ENCODE peak calls at places on chromosome 2, in ten cellular contexts. Y, T, P, S, K, R, L, O, C and H are unnamed samples.

GRCh38 chr2:46460241-46460921 is 19.0 kb upstream of the TMEM247 start:
- DNase-seq in Y (no peak), T (no peak), P (peak), S (no peak), K (no peak), R (no peak), L (peak), O (peak), C (no peak), H (peak)

GRCh38 chr2:190216829-190217228 is 102.8 kb downstream of the HIBCH start:
- DNase-seq in Y (peak), T (peak), P (peak), S (no peak), K (no peak), R (no peak), L (peak), O (peak), C (no peak), H (peak)

GRCh38 chr2:221465776-221466175 is 106.3 kb downstream of the EPHA4 start:
- DNase-seq in Y (no peak), T (no peak), P (no peak), S (no peak), K (no peak), R (no peak), L (no peak), O (no peak), C (no peak), H (peak)

GRCh38 chr2:241122376-241123002 is 20.4 kb upstream of the MTERF4 start:
- DNase-seq in Y (no peak), T (no peak), P (no peak), S (no peak), K (no peak), R (no peak), L (no peak), O (no peak), C (no peak), H (no peak)

GRCh38 chr2:239460780-239461179 is 60.0 kb upstream of the HDAC4 start:
- DNase-seq in Y (no peak), T (no peak), P (peak), S (no peak), K (no peak), R (no peak), L (no peak), O (no peak), C (no peak), H (no peak)

GRCh38 chr2:38665854-38666577 is at the start of gene GALM:
- DNase-seq in Y (no peak), T (peak), P (peak), S (peak), K (peak), R (peak), L (peak), O (peak), C (no peak), H (peak)

GRCh38 chr2:206556357-206556949 is 85.8 kb upstream of the FAM237A start:
- DNase-seq in Y (peak), T (no peak), P (no peak), S (no peak), K (peak), R (peak), L (no peak), O (no peak), C (peak), H (peak)

GRCh38 chr2:1823187-1824169 is 79.2 kb upstream of the PXDN start:
- DNase-seq in Y (no peak), T (peak), P (no peak), S (no peak), K (no peak), R (no peak), L (no peak), O (no peak), C (no peak), H (no peak)

GRCh38 chr2:189164732-189165131 is 14.8 kb downstream of the COL5A2 start:
- DNase-seq in Y (peak), T (no peak), P (no peak), S (no peak), K (peak), R (peak), L (no peak), O (no peak), C (peak), H (peak)

GRCh38 chr2:168545439-168546082 is 89.5 kb downstream of the CERS6 start:
- DNase-seq in Y (peak), T (no peak), P (no peak), S (no peak), K (peak), R (peak), L (no peak), O (no peak), C (peak), H (peak)

GRCh38 chr2:230473378-230473777 is 57.4 kb downstream of the SP100 start:
- DNase-seq in Y (no peak), T (no peak), P (no peak), S (no peak), K (peak), R (no peak), L (no peak), O (no peak), C (no peak), H (no peak)

GRCh38 chr2:24724111-24724775 is 68.9 kb downstream of the PTRHD1 start:
- DNase-seq in Y (no peak), T (no peak), P (no peak), S (no peak), K (no peak), R (no peak), L (no peak), O (no peak), C (no peak), H (no peak)

GRCh38 chr2:224085811-224086210 is 46.7 kb upstream of the SERPINE2 start:
- DNase-seq in Y (no peak), T (no peak), P (no peak), S (no peak), K (no peak), R (no peak), L (no peak), O (no peak), C (no peak), H (no peak)

GRCh38 chr2:10444463-10444862 is 3.7 kb downstream of the ODC1 start:
- DNase-seq in Y (no peak), T (no peak), P (no peak), S (no peak), K (no peak), R (no peak), L (no peak), O (no peak), C (no peak), H (no peak)

GRCh38 chr2:149441255-149441654 is 110.9 kb downstream of the LYPD6 start:
- DNase-seq in Y (no peak), T (no peak), P (no peak), S (no peak), K (no peak), R (no peak), L (no peak), O (no peak), C (no peak), H (peak)

GRCh38 chr2:10285578-10286198 is 17.0 kb upstream of the HPCAL1 start:
- DNase-seq in Y (peak), T (peak), P (peak), S (peak), K (no peak), R (peak), L (no peak), O (peak), C (peak), H (no peak)

GRCh38 chr2:27032495-27033252 is at the start of gene TMEM214:
- DNase-seq in Y (peak), T (peak), P (peak), S (peak), K (peak), R (peak), L (peak), O (peak), C (peak), H (peak)

GRCh38 chr2:149065236-149065635 is 26.7 kb downstream of the LYPD6B start:
- DNase-seq in Y (no peak), T (no peak), P (no peak), S (no peak), K (peak), R (no peak), L (no peak), O (no peak), C (no peak), H (peak)

GRCh38 chr2:216236486-216236885 is 127.3 kb downstream of the XRCC5 start:
- DNase-seq in Y (no peak), T (no peak), P (no peak), S (no peak), K (no peak), R (no peak), L (no peak), O (no peak), C (no peak), H (no peak)

GRCh38 chr2:1209761-1210160 is 203.5 kb upstream of the TPO start:
- DNase-seq in Y (no peak), T (no peak), P (no peak), S (no peak), K (no peak), R (no peak), L (no peak), O (no peak), C (no peak), H (no peak)

GRCh38 chr2:44528595-44528994 is 166.8 kb downstream of the CAMKMT start:
- DNase-seq in Y (peak), T (no peak), P (no peak), S (no peak), K (peak), R (peak), L (no peak), O (no peak), C (peak), H (no peak)

GRCh38 chr2:166239548-166239947 is 111.7 kb upstream of the SCN1A start:
- DNase-seq in Y (peak), T (no peak), P (no peak), S (no peak), K (peak), R (peak), L (no peak), O (no peak), C (peak), H (peak)

GRCh38 chr2:222878877-222879601 is 18.2 kb downstream of the ACSL3 start:
- DNase-seq in Y (peak), T (no peak), P (no peak), S (no peak), K (peak), R (peak), L (no peak), O (no peak), C (peak), H (no peak)

GRCh38 chr2:175167076-175167791 is 769 bp downstream of the ATF2 start:
- DNase-seq in Y (peak), T (peak), P (peak), S (no peak), K (no peak), R (peak), L (peak), O (peak), C (peak), H (peak)

GRCh38 chr2:65778126-65778525 is 345.7 kb upstream of the SPRED2 start:
- DNase-seq in Y (peak), T (no peak), P (no peak), S (no peak), K (peak), R (peak), L (no peak), O (no peak), C (no peak), H (no peak)

GRCh38 chr2:238282861-238283738 is 5.3 kb downstream of the PER2 start:
- DNase-seq in Y (no peak), T (no peak), P (no peak), S (no peak), K (no peak), R (no peak), L (no peak), O (peak), C (no peak), H (no peak)

GRCh38 chr2:175399326-175399725 is 217.8 kb upstream of the ATP5MC3 start:
- DNase-seq in Y (peak), T (no peak), P (no peak), S (no peak), K (no peak), R (no peak), L (no peak), O (no peak), C (no peak), H (no peak)

GRCh38 chr2:24360050-24360962 is at the start of gene ITSN2:
- DNase-seq in Y (peak), T (peak), P (peak), S (peak), K (peak), R (peak), L (peak), O (peak), C (peak), H (peak)

GRCh38 chr2:72035518-72036172 is 112.0 kb downstream of the CYP26B1 start:
- DNase-seq in Y (peak), T (no peak), P (peak), S (no peak), K (peak), R (peak), L (no peak), O (no peak), C (peak), H (no peak)

GRCh38 chr2:211879323-211879722 is 659.3 kb downstream of the ERBB4 start:
- DNase-seq in Y (peak), T (no peak), P (no peak), S (no peak), K (peak), R (no peak), L (no peak), O (no peak), C (no peak), H (no peak)
- TF ChIP-seq CTCF in Y (no peak), T (no peak), P (no peak), S (no peak), K (no peak), R (peak), L (no peak), O (no peak), C (no peak), H (no peak)

GRCh38 chr2:35873921-35874320 is 481.7 kb upstream of the CRIM1 start:
- DNase-seq in Y (peak), T (no peak), P (no peak), S (no peak), K (no peak), R (no peak), L (no peak), O (no peak), C (no peak), H (no peak)
- TF ChIP-seq CTCF in Y (no peak), T (no peak), P (no peak), S (no peak), K (no peak), R (no peak), L (no peak), O (no peak), C (no peak), H (no peak)

GRCh38 chr2:99187011-99187410 is 6.0 kb downstream of the MRPL30 start:
- DNase-seq in Y (no peak), T (no peak), P (no peak), S (no peak), K (no peak), R (no peak), L (no peak), O (no peak), C (no peak), H (no peak)

GRCh38 chr2:99184811-99185210 is 3.8 kb downstream of the MRPL30 start:
- DNase-seq in Y (no peak), T (no peak), P (no peak), S (no peak), K (no peak), R (no peak), L (no peak), O (no peak), C (no peak), H (no peak)

GRCh38 chr2:99188357-99188756 is 7.4 kb downstream of the MRPL30 start:
- DNase-seq in Y (no peak), T (no peak), P (no peak), S (no peak), K (no peak), R (no peak), L (no peak), O (no peak), C (no peak), H (no peak)

DNA sequence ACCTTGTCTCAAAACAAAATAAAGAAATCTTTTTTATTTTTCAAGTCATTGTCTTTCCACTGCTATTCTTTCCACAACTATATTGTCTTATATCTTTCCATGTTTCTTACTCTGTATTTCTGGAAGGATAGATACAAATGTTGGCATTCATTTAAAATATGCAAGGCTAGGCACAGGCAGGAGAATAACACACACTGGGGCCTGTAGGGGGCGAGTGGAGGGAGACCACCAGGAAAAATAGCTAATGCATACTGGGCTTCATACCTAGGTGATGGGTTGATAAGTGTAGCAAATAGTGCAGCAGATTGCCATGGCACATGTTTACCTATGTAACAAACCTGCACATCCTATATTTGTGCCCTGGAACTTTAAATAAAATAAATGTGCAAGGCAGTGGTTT is 9.6 kb downstream of the MRPL30 start:
- DNase-seq in Y (no peak), T (no peak), P (no peak), S (no peak), K (no peak), R (no peak), L (no peak), O (no peak), C (no peak), H (no peak)
- TF ChIP-seq CTCF in Y (no peak), T (no peak), P (no peak), S (no peak), K (no peak), R (no peak), L (no peak), O (no peak), C (no peak), H (no peak)

GRCh38 chr2:198311020-198311419 is 506.6 kb downstream of the PLCL1 start:
- DNase-seq in Y (no peak), T (no peak), P (no peak), S (no peak), K (no peak), R (no peak), L (no peak), O (peak), C (no peak), H (no peak)
- TF ChIP-seq CTCF in Y (no peak), T (no peak), P (no peak), S (no peak), K (no peak), R (no peak), L (no peak), O (no peak), C (no peak), H (no peak)

DNA sequence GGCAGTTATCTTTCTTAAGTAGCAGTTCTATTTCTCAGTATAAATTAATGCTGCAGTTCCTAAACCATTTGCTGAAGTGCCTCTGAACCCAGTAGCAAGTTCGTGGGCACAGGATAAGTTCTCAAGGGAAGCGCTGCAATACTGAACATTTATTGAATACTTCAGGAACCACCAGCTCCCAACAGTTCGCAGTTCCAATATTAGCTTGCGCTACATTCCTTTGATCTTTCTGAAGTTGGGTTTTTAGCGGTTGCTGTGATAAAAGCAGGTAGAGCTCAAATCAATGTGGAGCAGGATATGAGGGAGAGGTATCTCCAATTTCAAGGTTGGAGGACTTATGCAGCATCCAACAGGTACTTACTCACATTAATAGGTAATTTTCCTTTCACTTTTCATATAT is 33.7 kb downstream of the PDCL3 start:
- DNase-seq in Y (no peak), T (no peak), P (no peak), S (no peak), K (no peak), R (no peak), L (no peak), O (no peak), C (no peak), H (no peak)
- TF ChIP-seq CTCF in Y (no peak), T (no peak), P (no peak), S (no peak), K (no peak), R (no peak), L (no peak), O (no peak), C (no peak), H (no peak)